ENCODE peak calls at places on chromosomes 3 and 15, in ten cellular contexts. Q is RPMI8226; O is activated naive CD8-positive, alpha-beta T cell treated with anti-CD3 and anti-CD28 coated beads, Interleukin-2, amount 50 U/mL, for 24 hours; B is iris pigment epithelial cell; D is pons; E is upper lobe of right lung; W is C1 segment of cervical spinal cord; M is NCI-H2171 treated with DMSO at 0.1 percent for 48 hours; L is psoas muscle; K is posterior vena cava. Z is an unnamed sample.
A peak's percentile ranks its signal among the peaks of the same experiment; 100 is the strongest.

GRCh38 chr3:72487078-72487765 is 361.0 kb downstream of the SHQ1 start:
- DNase-seq in Q (no peak), K (peak; percentile 90), L (peak; percentile 77), W (no peak), M (no peak), O (peak; percentile 57), D (no peak), E (peak; percentile 88), B (peak; percentile 81), Z (peak; percentile 92)

GRCh38 chr3:4948395-4948794 is 30.8 kb upstream of the BHLHE40 start:
- DNase-seq in D (no peak), O (no peak), K (no peak), W (no peak), E (no peak), M (no peak), L (no peak), B (peak; percentile 41), Q (no peak), Z (no peak)

GRCh38 chr3:153973722-153974121 is 147.5 kb upstream of the ARHGEF26 start:
- DNase-seq in W (no peak), Q (no peak), B (no peak), D (no peak), K (no peak), L (no peak), M (no peak), E (no peak), O (no peak), Z (no peak)

GRCh38 chr15:69082041-69082502 is 67.6 kb downstream of the NOX5 start:
- DNase-seq in O (no peak), Q (no peak), E (no peak), L (peak; percentile 19), B (peak; percentile 90), W (no peak), D (peak; percentile 30), M (no peak), K (no peak), Z (peak; percentile 63)

GRCh38 chr3:10925436-10926260 is 66.9 kb upstream of the SLC6A1 start:
- DNase-seq in E (no peak), M (no peak), K (peak; percentile 75), W (no peak), O (no peak), B (no peak), Q (no peak), L (no peak), D (no peak), Z (no peak)

GRCh38 chr3:19149388-19149787 is 1.1 kb downstream of the KCNH8 start:
- DNase-seq in B (peak; percentile 28), K (no peak), M (no peak), L (no peak), W (no peak), O (peak; percentile 27), E (no peak), Q (peak; percentile 30), D (peak; percentile 82), Z (peak; percentile 38)

GRCh38 chr3:155407331-155407730 is 113.8 kb upstream of the STRIT1 start:
- DNase-seq in L (no peak), B (no peak), D (no peak), Q (no peak), O (no peak), M (no peak), W (no peak), K (no peak), E (no peak), Z (no peak)

GRCh38 chr15:94792166-94792565 is 560.8 kb downstream of the MCTP2 start:
- DNase-seq in Q (no peak), W (no peak), D (no peak), L (no peak), K (no peak), B (peak; percentile 46), O (no peak), E (no peak), M (no peak), Z (no peak)

GRCh38 chr3:27666708-27667107 is 55.4 kb downstream of the EOMES start:
- DNase-seq in E (peak; percentile 84), B (peak; percentile 85), M (peak; percentile 76), O (peak; percentile 9), K (peak; percentile 94), Q (peak; percentile 42), L (peak; percentile 65), D (peak; percentile 76), W (peak; percentile 6), Z (peak; percentile 63)